ENCODE peak calls at places on chromosome 21, in four cellular contexts. R, Y, A and M are unnamed samples.

GRCh38 chr21:42748620-42749176 is 95.3 kb downstream of the PDE9A start:
- DNase-seq in R (no peak), Y (no peak), A (no peak), M (no peak)

GRCh38 chr21:42062543-42063022 is 8.5 kb upstream of the UMODL1 start:
- DNase-seq in R (peak; percentile 82), Y (no peak), A (no peak), M (no peak)

GRCh38 chr21:42578034-42578433 is 64.4 kb downstream of the SLC37A1 start:
- DNase-seq in R (no peak), Y (no peak), A (no peak), M (no peak)

GRCh38 chr21:25670726-25671125 is 31.7 kb downstream of the JAM2 start:
- DNase-seq in R (no peak), Y (no peak), A (no peak), M (no peak)

GRCh38 chr21:42834730-42835191 is 44.6 kb downstream of the WDR4 start:
- DNase-seq in R (no peak), Y (peak; percentile 21), A (no peak), M (no peak)

GRCh38 chr21:39454949-39455668 is 3.3 kb downstream of the SH3BGR start:
- DNase-seq in R (no peak), Y (no peak), A (no peak), M (no peak)

GRCh38 chr21:27173052-27173451 is 206.2 kb upstream of the ADAMTS5 start:
- DNase-seq in R (no peak), Y (no peak), A (no peak), M (no peak)

GRCh38 chr21:32141009-32141357 is 137.9 kb downstream of the MIS18A start:
- DNase-seq in R (no peak), Y (no peak), A (no peak), M (no peak)

GRCh38 chr21:41208946-41209345 is 41.0 kb downstream of the BACE2 start:
- DNase-seq in R (no peak), Y (no peak), A (no peak), M (no peak)

GRCh38 chr21:28805885-28806284 is 186.8 kb downstream of the LTN1 start:
- DNase-seq in R (no peak), Y (no peak), A (no peak), M (no peak)

GRCh38 chr21:15289246-15289645 is 224.4 kb upstream of the NRIP1 start:
- DNase-seq in R (no peak), Y (no peak), A (no peak), M (no peak)

GRCh38 chr21:26293291-26293946 is 122.8 kb upstream of the APP start:
- DNase-seq in R (no peak), Y (no peak), A (no peak), M (no peak)

GRCh38 chr21:32772281-32773047 is 909 bp upstream of the PAXBP1 start:
- DNase-seq in R (peak; percentile 9), Y (peak; percentile 75), A (no peak), M (no peak)

GRCh38 chr21:46388206-46388880 is 64.4 kb downstream of the PCNT start:
- DNase-seq in R (no peak), Y (no peak), A (no peak), M (no peak)

GRCh38 chr21:41283211-41283818 is 33.3 kb upstream of the FAM3B start:
- DNase-seq in R (peak; percentile 61), Y (peak; percentile 68), A (no peak), M (peak; percentile 74)

GRCh38 chr21:41369915-41370839 is 8.3 kb downstream of the MX2 start:
- DNase-seq in R (peak; percentile 25), Y (no peak), A (no peak), M (peak; percentile 32)

GRCh38 chr21:26117972-26118367 is 52.6 kb downstream of the APP start:
- DNase-seq in R (no peak), Y (no peak), A (no peak), M (no peak)

GRCh38 chr21:14076143-14076806 is 134.5 kb downstream of the LIPI start:
- DNase-seq in R (no peak), Y (no peak), A (no peak), M (no peak)

GRCh38 chr21:32907521-32907920 is 118.2 kb upstream of the OLIG2 start:
- DNase-seq in R (no peak), Y (no peak), A (no peak), M (no peak)

GRCh38 chr21:28791595-28792282 is 200.9 kb downstream of the LTN1 start:
- DNase-seq in R (no peak), Y (peak; percentile 20), A (no peak), M (no peak)

GRCh38 chr21:39071623-39072214 is 111.5 kb downstream of the PSMG1 start:
- DNase-seq in R (no peak), Y (no peak), A (no peak), M (peak; percentile 90)

GRCh38 chr21:43210454-43211084 is 41.8 kb downstream of the CRYAA start:
- DNase-seq in R (no peak), Y (no peak), A (no peak), M (no peak)

GRCh38 chr21:30434033-30434631 is 4.1 kb downstream of the KRTAP13-4 start:
- DNase-seq in R (no peak), Y (peak; percentile 29), A (peak; percentile 50), M (no peak)

GRCh38 chr21:42302794-42303193 is 12.4 kb downstream of the TFF3 start:
- DNase-seq in R (no peak), Y (no peak), A (no peak), M (no peak)

DNA sequence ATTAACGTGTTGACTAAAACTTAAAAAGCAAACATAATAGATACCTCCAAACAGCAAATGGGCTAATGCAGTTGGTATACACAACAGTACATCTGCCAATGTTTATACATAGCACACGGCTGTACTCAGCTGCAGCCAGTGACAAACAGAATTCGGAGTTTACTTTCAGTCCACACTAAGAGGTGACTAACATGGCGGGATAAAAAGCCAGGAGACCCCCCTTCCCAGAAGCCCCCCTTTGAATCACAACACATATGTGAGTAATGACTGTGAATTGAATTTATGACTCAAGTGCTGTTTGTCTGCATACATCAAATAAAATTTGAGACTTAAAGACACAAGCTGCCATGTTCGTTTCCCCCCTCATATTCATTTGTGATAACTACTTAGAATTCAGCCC is 113.2 kb downstream of the RUNX1 start:
- DNase-seq in R (no peak), Y (no peak), A (no peak), M (no peak)
- TF ChIP-seq CBX5 in R (no peak), Y (no peak), A (no peak), M (no peak)

GRCh38 chr21:44550807-44551206 is 498 bp downstream of the KRTAP10-2 start:
- DNase-seq in R (no peak), Y (no peak), A (no peak), M (no peak)

GRCh38 chr21:44555200-44555875 is 3.3 kb downstream of the KRTAP10-3 start:
- DNase-seq in R (no peak), Y (no peak), A (no peak), M (no peak)

GRCh38 chr21:44552136-44552535 is 831 bp upstream of the KRTAP10-2 start:
- DNase-seq in R (no peak), Y (no peak), A (no peak), M (no peak)

GRCh38 chr21:44551290-44552015 is at the start of gene KRTAP10-2:
- DNase-seq in R (no peak), Y (no peak), A (no peak), M (no peak)

GRCh38 chr21:44552681-44553080 is 1.4 kb upstream of the KRTAP10-2 start:
- DNase-seq in R (no peak), Y (no peak), A (no peak), M (no peak)
- TF ChIP-seq EZH2 in R (no peak), Y (no peak), A (no peak), M (no peak)

GRCh38 chr21:45204395-45204794 is 83.3 kb downstream of the POFUT2 start:
- DNase-seq in R (no peak), Y (no peak), A (no peak), M (no peak)
- H3K4me2 ChIP-seq in R (no peak overlapping the region), Y (no peak overlapping the region), A (no peak overlapping the region), M (no peak overlapping the region)

DNA sequence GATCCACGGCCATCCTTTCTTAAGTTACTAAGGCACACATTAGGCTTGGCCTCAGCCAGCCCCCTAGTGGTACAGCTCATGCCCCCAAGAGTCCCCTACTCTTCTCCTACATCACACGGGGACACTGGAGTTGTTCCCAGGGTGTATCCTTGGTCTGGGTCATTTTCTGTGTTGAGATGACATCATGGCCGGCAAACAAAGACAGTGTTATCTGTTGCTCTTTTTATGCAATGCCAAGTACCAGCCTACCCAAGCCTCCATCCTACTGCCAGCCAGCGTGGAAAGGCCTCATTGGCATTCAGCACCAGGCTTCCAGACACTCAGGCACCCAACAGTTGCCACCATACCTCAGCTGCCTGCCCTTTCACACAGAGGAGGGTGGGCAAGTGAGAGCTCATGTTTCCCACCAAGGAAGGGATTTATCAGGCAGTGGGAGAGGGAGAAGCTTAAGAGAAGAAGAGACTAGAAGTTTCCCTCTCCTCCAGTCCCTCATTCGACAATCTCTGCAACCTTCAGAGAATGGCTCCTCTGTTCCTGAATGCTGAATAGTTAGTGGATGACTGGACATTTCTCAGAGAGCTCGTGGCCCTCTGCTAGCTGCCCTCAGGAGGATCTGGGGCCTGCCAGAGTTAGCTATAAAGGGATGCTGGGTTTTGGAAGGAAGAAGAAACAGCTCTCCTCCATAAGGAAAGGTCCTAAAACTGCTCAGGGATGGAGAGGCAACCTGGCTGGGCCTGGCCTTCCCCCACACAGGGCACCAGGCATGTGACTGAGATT is 17.7 kb downstream of the CBR1 start:
- DNase-seq in R (no peak), Y (peak; percentile 28), A (no peak), M (no peak)
- TF ChIP-seq CBX5 in R (no peak), Y (no peak), A (no peak), M (no peak)

DNA sequence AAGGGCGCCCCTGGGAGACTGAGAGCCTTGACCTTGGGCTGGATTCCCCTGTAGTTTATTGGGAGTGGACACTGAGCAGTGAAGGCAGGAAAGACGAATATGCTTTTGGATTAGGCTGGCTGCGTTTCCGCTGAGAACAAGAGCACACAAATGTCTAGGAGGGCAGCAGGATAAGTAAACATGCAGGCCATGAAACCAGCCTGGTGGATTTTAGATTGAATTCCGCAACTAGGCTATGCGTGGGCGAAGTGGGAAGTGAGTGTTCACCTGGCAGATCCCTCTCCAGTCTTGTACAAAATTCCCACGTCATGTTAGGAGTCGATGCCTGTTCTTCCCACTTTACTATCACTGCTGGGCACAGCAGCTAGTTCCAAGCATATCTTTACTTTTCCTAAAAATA is 21.4 kb upstream of the KCNJ6 start:
- DNase-seq in R (no peak), Y (no peak), A (no peak), M (no peak)
- TF ChIP-seq EZH2 in R (no peak), Y (no peak), A (no peak), M (no peak)